ENCODE peak calls at places on chromosome 22, in nine cellular contexts. C, H, M, S, Z, L, R, J and N are unnamed samples.

GRCh38 chr22:38402204-38402603 is 52.8 kb downstream of the KCNJ4 start:
- DNase-seq in C (peak), H (no peak), M (no peak), S (no peak), Z (no peak), L (no peak), R (no peak), J (no peak), N (no peak)

GRCh38 chr22:35882226-35883027 is 146.2 kb downstream of the RBFOX2 start:
- DNase-seq in C (no peak), H (no peak), M (no peak), S (no peak), Z (no peak), L (peak), R (no peak), J (no peak), N (peak)

GRCh38 chr22:47172771-47173534 is 410.5 kb downstream of the TBC1D22A start:
- DNase-seq in C (no peak), H (no peak), M (no peak), S (no peak), Z (no peak), L (no peak), R (no peak), J (no peak), N (no peak)

GRCh38 chr22:50504245-50505211 is 3.0 kb downstream of the LMF2 start:
- DNase-seq in C (peak), H (no peak), M (no peak), S (peak), Z (no peak), L (no peak), R (no peak), J (no peak), N (no peak)

GRCh38 chr22:22802346-22802970 is 85.2 kb upstream of the IGLL5 start:
- DNase-seq in C (no peak), H (peak), M (peak), S (no peak), Z (no peak), L (no peak), R (no peak), J (no peak), N (no peak)

GRCh38 chr22:39527481-39527961 is 5.0 kb downstream of the RPS19BP1 start:
- DNase-seq in C (no peak), H (no peak), M (no peak), S (peak), Z (no peak), L (peak), R (no peak), J (no peak), N (no peak)

GRCh38 chr22:49094151-49094550 is 733.5 kb downstream of the BRD1 start:
- DNase-seq in C (no peak), H (no peak), M (no peak), S (no peak), Z (no peak), L (no peak), R (no peak), J (no peak), N (no peak)

GRCh38 chr22:29449296-29449863 is 11.0 kb downstream of the RFPL1 start:
- DNase-seq in C (no peak), H (no peak), M (no peak), S (no peak), Z (no peak), L (no peak), R (no peak), J (no peak), N (no peak)

GRCh38 chr22:35556666-35557065 is 16.0 kb downstream of the RASD2 start:
- DNase-seq in C (no peak), H (no peak), M (no peak), S (no peak), Z (no peak), L (peak), R (no peak), J (no peak), N (peak)

GRCh38 chr22:19085233-19086043 is 36.8 kb downstream of the DGCR2 start:
- DNase-seq in C (no peak), H (no peak), M (no peak), S (no peak), Z (peak), L (peak), R (no peak), J (no peak), N (peak)

GRCh38 chr22:29799217-29799680 is 32.1 kb downstream of the UQCR10 start:
- DNase-seq in C (no peak), H (no peak), M (no peak), S (peak), Z (peak), L (peak), R (no peak), J (no peak), N (peak)

GRCh38 chr22:40463017-40463631 is 92.7 kb downstream of the SGSM3 start:
- DNase-seq in C (no peak), H (peak), M (peak), S (peak), Z (no peak), L (no peak), R (peak), J (no peak), N (no peak)

GRCh38 chr22:42662114-42663021 is 13.2 kb upstream of the CYB5R3 start:
- DNase-seq in C (peak), H (peak), M (peak), S (peak), Z (peak), L (peak), R (peak), J (peak), N (peak)

GRCh38 chr22:38180841-38181452 is 683 bp downstream of the PLA2G6 start:
- DNase-seq in C (no peak), H (no peak), M (no peak), S (peak), Z (no peak), L (no peak), R (peak), J (no peak), N (no peak)

GRCh38 chr22:25764270-25765015 is 22.5 kb downstream of the MYO18B start:
- DNase-seq in C (no peak), H (no peak), M (no peak), S (no peak), Z (no peak), L (no peak), R (no peak), J (no peak), N (no peak)

GRCh38 chr22:19764636-19765476 is 4.3 kb downstream of the TBX1 start:
- DNase-seq in C (no peak), H (no peak), M (no peak), S (no peak), Z (no peak), L (no peak), R (no peak), J (no peak), N (peak)

GRCh38 chr22:40263191-40263590 is 83.1 kb upstream of the ADSL start:
- DNase-seq in C (no peak), H (no peak), M (no peak), S (no peak), Z (no peak), L (no peak), R (no peak), J (no peak), N (no peak)

GRCh38 chr22:32323513-32324164 is 34.0 kb upstream of the RFPL3 start:
- DNase-seq in C (peak), H (no peak), M (no peak), S (no peak), Z (no peak), L (no peak), R (no peak), J (peak), N (no peak)

GRCh38 chr22:48711669-48712068 is 1116.0 kb downstream of the BRD1 start:
- DNase-seq in C (no peak), H (no peak), M (no peak), S (no peak), Z (no peak), L (no peak), R (no peak), J (no peak), N (no peak)

GRCh38 chr22:33221566-33221965 is 163.4 kb upstream of the SYN3 start:
- DNase-seq in C (no peak), H (no peak), M (no peak), S (no peak), Z (no peak), L (no peak), R (no peak), J (no peak), N (no peak)

GRCh38 chr22:36184433-36185035 is 17.1 kb downstream of the APOL4 start:
- DNase-seq in C (no peak), H (no peak), M (no peak), S (peak), Z (no peak), L (no peak), R (no peak), J (no peak), N (peak)

GRCh38 chr22:26416256-26416655 is 12.8 kb upstream of the ASPHD2 start:
- DNase-seq in C (no peak), H (no peak), M (no peak), S (no peak), Z (no peak), L (no peak), R (no peak), J (no peak), N (no peak)

GRCh38 chr22:44449061-44449682 is 48.9 kb downstream of the RTL6 start:
- DNase-seq in C (no peak), H (no peak), M (no peak), S (no peak), Z (no peak), L (peak), R (no peak), J (no peak), N (peak)

GRCh38 chr22:31346733-31347250 is 646 bp upstream of the PATZ1 start:
- DNase-seq in C (peak), H (peak), M (peak), S (peak), Z (peak), L (peak), R (peak), J (no peak), N (no peak)

GRCh38 chr22:39629851-39630250 is 59.3 kb downstream of the CACNA1I start:
- DNase-seq in C (no peak), H (no peak), M (no peak), S (no peak), Z (no peak), L (no peak), R (no peak), J (no peak), N (no peak)

GRCh38 chr22:25482868-25483639 is 81.4 kb upstream of the GRK3 start:
- DNase-seq in C (no peak), H (no peak), M (no peak), S (peak), Z (no peak), L (no peak), R (no peak), J (no peak), N (no peak)

GRCh38 chr22:48187272-48187855 is 1424.9 kb downstream of the TBC1D22A start:
- DNase-seq in C (no peak), H (no peak), M (no peak), S (no peak), Z (no peak), L (no peak), R (no peak), J (peak), N (no peak)

GRCh38 chr22:41178425-41178975 is 26.6 kb upstream of the L3MBTL2 start:
- DNase-seq in C (no peak), H (no peak), M (no peak), S (peak), Z (no peak), L (no peak), R (no peak), J (peak), N (peak)

GRCh38 chr22:49929553-49929979 is 11.1 kb downstream of the CRELD2 start:
- DNase-seq in C (peak), H (peak), M (peak), S (no peak), Z (no peak), L (no peak), R (peak), J (no peak), N (peak)

GRCh38 chr22:23458663-23459541 is 121.2 kb downstream of the IGLL1 start:
- DNase-seq in C (no peak), H (no peak), M (no peak), S (no peak), Z (no peak), L (no peak), R (no peak), J (no peak), N (no peak)

GRCh38 chr22:17807571-17808410 is 33.5 kb upstream of the BID start:
- DNase-seq in C (no peak), H (no peak), M (no peak), S (no peak), Z (no peak), L (peak), R (no peak), J (no peak), N (no peak)

GRCh38 chr22:29979645-29980303 is 96.8 kb downstream of the MTMR3 start:
- DNase-seq in C (no peak), H (no peak), M (no peak), S (no peak), Z (no peak), L (no peak), R (no peak), J (no peak), N (no peak)

GRCh38 chr22:19446603-19447387 is 716 bp downstream of the C22orf39 start:
- DNase-seq in C (no peak), H (peak), M (no peak), S (no peak), Z (no peak), L (no peak), R (no peak), J (no peak), N (no peak)